ENCODE peak calls at places on chromosomes 13 and 19, in ten cellular contexts. Y is OCI-LY7; U is effector CD4-positive, alpha-beta T cell; Q is stimulated activated CD4-positive, alpha-beta T cell treated with anti-CD3 and anti-CD28 coated beads, Interleukin-2, amount 100 ng/mL, for 24 hours; W is T-cell; L is fibroblast of lung; S is heart right ventricle; J is uterus; K is occipital lobe; I is IMR-90. F is an unnamed sample.

GRCh38 chr13:37179646-37180045 is 74.2 kb upstream of the CSNK1A1L start:
- DNase-seq in Y (no peak), U (no peak), Q (no peak), W (no peak), L (no peak), S (no peak), J (no peak), K (no peak), I (no peak), F (no peak)

GRCh38 chr13:110337287-110337686 is 30.2 kb downstream of the COL4A2 start:
- DNase-seq in Y (no peak), U (no peak), Q (no peak), W (no peak), L (no peak), S (no peak), J (no peak), K (no peak), I (no peak), F (no peak)

GRCh38 chr13:112725346-112726017 is 35.6 kb downstream of the ATP11A start:
- DNase-seq in Y (no peak), U (no peak), Q (no peak), W (no peak), L (no peak), S (no peak), J (no peak), K (no peak), I (peak), F (no peak)

GRCh38 chr13:73059460-73060250 is 850 bp downstream of the KLF5 start:
- DNase-seq in Y (peak), U (peak), Q (peak), W (peak), L (no peak), S (peak), J (peak), K (peak), I (peak), F (peak)

GRCh38 chr13:40982772-40983171 is 36.3 kb downstream of the ELF1 start:
- DNase-seq in Y (peak), U (peak), Q (peak), W (no peak), L (peak), S (no peak), J (peak), K (no peak), I (peak), F (peak)

GRCh38 chr19:4732680-4733114 is 9.1 kb upstream of the DPP9 start:
- DNase-seq in Y (peak), U (peak), Q (peak), W (peak), L (peak), S (no peak), J (peak), K (no peak), I (peak), F (peak)

GRCh38 chr13:80011448-80012212 is 329.3 kb downstream of the SPRY2 start:
- DNase-seq in Y (no peak), U (no peak), Q (no peak), W (no peak), L (no peak), S (no peak), J (no peak), K (no peak), I (no peak), F (no peak)

GRCh38 chr13:90272356-90272755 is 1075.1 kb upstream of the MIR17HG start:
- DNase-seq in Y (no peak), U (no peak), Q (no peak), W (no peak), L (peak), S (no peak), J (no peak), K (no peak), I (no peak), F (no peak)

GRCh38 chr19:23917856-23918255 is 3.2 kb downstream of the ZNF726 start:
- DNase-seq in Y (no peak), U (no peak), Q (no peak), W (no peak), L (no peak), S (no peak), J (no peak), K (no peak), I (no peak), F (no peak)

GRCh38 chr13:38898481-38898880 is 92.2 kb downstream of the STOML3 start:
- DNase-seq in Y (no peak), U (no peak), Q (no peak), W (no peak), L (no peak), S (no peak), J (no peak), K (no peak), I (no peak), F (no peak)

GRCh38 chr19:45469835-45470146 is 2.0 kb downstream of the FOSB start:
- DNase-seq in Y (peak), U (no peak), Q (no peak), W (no peak), L (no peak), S (no peak), J (no peak), K (no peak), I (no peak), F (peak)

GRCh38 chr13:110876592-110876991 is 38.3 kb downstream of the ANKRD10 start:
- DNase-seq in Y (no peak), U (no peak), Q (no peak), W (no peak), L (no peak), S (no peak), J (no peak), K (no peak), I (no peak), F (no peak)

GRCh38 chr13:99379856-99380255 is 72.7 kb upstream of the GPR183 start:
- DNase-seq in Y (no peak), U (no peak), Q (no peak), W (no peak), L (no peak), S (no peak), J (no peak), K (no peak), I (no peak), F (no peak)

GRCh38 chr13:107585466-107585865 is 629.9 kb downstream of the LIG4 start:
- DNase-seq in Y (no peak), U (no peak), Q (no peak), W (no peak), L (peak), S (no peak), J (no peak), K (no peak), I (peak), F (no peak)

GRCh38 chr13:94703271-94703670 is 9.1 kb downstream of the SOX21 start:
- DNase-seq in Y (no peak), U (no peak), Q (no peak), W (no peak), L (no peak), S (no peak), J (no peak), K (no peak), I (no peak), F (no peak)

GRCh38 chr19:32581704-32582164 is 744 bp downstream of the PDCD5 start:
- DNase-seq in Y (peak), U (no peak), Q (no peak), W (no peak), L (peak), S (peak), J (peak), K (no peak), I (peak), F (no peak)

GRCh38 chr13:86856996-86857395 is 814.2 kb upstream of the SLITRK5 start:
- DNase-seq in Y (no peak), U (no peak), Q (no peak), W (no peak), L (peak), S (no peak), J (no peak), K (no peak), I (peak), F (no peak)

GRCh38 chr19:40774916-40775631 is at the start of gene MIA:
- DNase-seq in Y (no peak), U (no peak), Q (no peak), W (no peak), L (no peak), S (no peak), J (no peak), K (no peak), I (no peak), F (no peak)

GRCh38 chr19:51735759-51736449 is 12.1 kb upstream of the HAS1 start:
- DNase-seq in Y (no peak), U (no peak), Q (no peak), W (no peak), L (peak), S (no peak), J (peak), K (no peak), I (peak), F (no peak)

GRCh38 chr13:31310781-31311180 is 111.0 kb downstream of the B3GLCT start:
- DNase-seq in Y (no peak), U (no peak), Q (no peak), W (no peak), L (no peak), S (peak), J (no peak), K (no peak), I (peak), F (no peak)

GRCh38 chr13:80224468-80224867 is 116.5 kb downstream of the SPRY2 start:
- DNase-seq in Y (no peak), U (no peak), Q (no peak), W (no peak), L (no peak), S (no peak), J (no peak), K (no peak), I (peak), F (no peak)